ENCODE peak calls at places on chromosomes 12 and 14, in eight cellular contexts. P is lower lobe of right lung; D is cardiac fibroblast; H is heart left ventricle; C is upper lobe of right lung; T is astrocyte of the spinal cord; R is CD4-positive, CD25-positive, alpha-beta regulatory T cell; Q is HFF-Myc. I is an unnamed sample.

GRCh38 chr12:29301114-29301513 is 79.9 kb downstream of the ERGIC2 start:
- DNase-seq in P (no peak), D (no peak), H (no peak), C (no peak), T (no peak), R (no peak), Q (no peak), I (no peak)

GRCh38 chr12:113445544-113446176 is 23.5 kb downstream of the SDSL start:
- DNase-seq in P (no peak), D (peak; percentile 18), H (no peak), C (no peak), T (no peak), R (peak; percentile 42), Q (no peak), I (no peak)

GRCh38 chr12:3998968-3999792 is 126.0 kb upstream of the PARP11 start:
- DNase-seq in P (peak; percentile 72), D (no peak), H (no peak), C (no peak), T (no peak), R (no peak), Q (no peak), I (no peak)

GRCh38 chr14:99077844-99078236 is 194.2 kb downstream of the BCL11B start:
- DNase-seq in P (no peak), D (no peak), H (no peak), C (no peak), T (no peak), R (no peak), Q (no peak), I (no peak)

GRCh38 chr14:50085570-50086315 is 30.6 kb downstream of the VCPKMT start:
- DNase-seq in P (no peak), D (peak; percentile 21), H (no peak), C (no peak), T (peak; percentile 50), R (peak; percentile 53), Q (no peak), I (peak; percentile 59)

GRCh38 chr14:100711493-100711892 is 15.2 kb upstream of the DLK1 start:
- DNase-seq in P (no peak), D (peak; percentile 10), H (no peak), C (no peak), T (no peak), R (no peak), Q (no peak), I (no peak)

GRCh38 chr12:114240288-114240687 is 165.7 kb downstream of the TBX5 start:
- DNase-seq in P (no peak), D (no peak), H (no peak), C (no peak), T (no peak), R (no peak), Q (no peak), I (no peak)

GRCh38 chr14:66511849-66512248 is 3.9 kb downstream of the GPHN start:
- DNase-seq in P (no peak), D (no peak), H (no peak), C (no peak), T (no peak), R (peak; percentile 60), Q (no peak), I (no peak)

GRCh38 chr12:5267603-5268423 is 164.1 kb upstream of the NTF3 start:
- DNase-seq in P (no peak), D (no peak), H (no peak), C (no peak), T (peak; percentile 15), R (no peak), Q (no peak), I (no peak)

GRCh38 chr12:103470664-103471063 is 25.1 kb downstream of the C12orf42 start:
- DNase-seq in P (no peak), D (no peak), H (no peak), C (no peak), T (no peak), R (no peak), Q (no peak), I (no peak)

GRCh38 chr12:1091350-1091749 is 100.3 kb downstream of the ERC1 start:
- DNase-seq in P (no peak), D (no peak), H (no peak), C (no peak), T (no peak), R (no peak), Q (no peak), I (no peak)

GRCh38 chr12:123000578-123000977 is 20.1 kb downstream of the ARL6IP4 start:
- DNase-seq in P (no peak), D (no peak), H (peak; percentile 23), C (no peak), T (no peak), R (no peak), Q (no peak), I (no peak)

DNA sequence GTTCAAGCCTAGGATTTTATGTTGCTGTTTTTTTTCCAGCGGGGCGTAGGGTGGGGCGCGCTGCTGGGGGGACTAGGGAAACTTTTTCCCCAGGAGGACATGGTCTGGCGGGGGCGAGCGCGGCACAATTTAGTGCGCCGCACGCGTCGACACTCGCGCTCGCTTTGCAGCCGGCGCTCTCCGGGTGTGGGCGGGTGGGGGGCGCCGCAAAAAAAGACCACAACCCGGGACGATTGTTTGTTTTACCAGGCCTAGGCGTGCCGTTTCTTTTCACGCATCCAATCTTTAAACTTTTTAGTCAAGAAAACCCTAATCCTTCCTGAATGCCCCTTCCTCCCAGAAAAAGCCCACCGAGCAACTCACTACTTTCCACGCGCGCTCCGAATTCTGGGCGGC is 865 bp upstream of the ZFP36L1 start:
- DNase-seq in P (no peak), D (no peak), H (no peak), C (peak; percentile 79), T (no peak), R (peak; percentile 68), Q (no peak), I (no peak)
- H3K4me3 ChIP-seq in P (peak overlapping the region; percentile 86), D (peak overlapping the region; percentile 64), H (peak overlapping the region; percentile 70), C (peak overlapping the region; percentile 97), T (peak overlapping the region; percentile 96), R (peak overlapping the region; percentile 94), Q (peak overlapping the region; percentile 95), I (peak overlapping the region; percentile 99)

GRCh38 chr14:37598085-37598972 is 2.9 kb downstream of the TTC6 start:
- DNase-seq in P (peak; percentile 81), D (no peak), H (no peak), C (peak; percentile 90), T (no peak), R (peak; percentile 41), Q (no peak), I (no peak)
- H3K4me3 ChIP-seq in P (peak overlapping the region; percentile 51), D (no peak overlapping the region), H (no peak overlapping the region), C (peak overlapping the region; percentile 46), T (no peak overlapping the region), R (no peak overlapping the region), Q (peak overlapping the region; percentile 16), I (no peak overlapping the region)

GRCh38 chr12:118355838-118356237 is 16.9 kb downstream of the TAOK3 start:
- DNase-seq in P (no peak), D (no peak), H (no peak), C (no peak), T (no peak), R (no peak), Q (no peak), I (no peak)
- H3K4me3 ChIP-seq in P (no peak overlapping the region), D (no peak overlapping the region), H (no peak overlapping the region), C (no peak overlapping the region), T (no peak overlapping the region), R (peak overlapping the region; percentile 26), Q (no peak overlapping the region), I (no peak overlapping the region)

DNA sequence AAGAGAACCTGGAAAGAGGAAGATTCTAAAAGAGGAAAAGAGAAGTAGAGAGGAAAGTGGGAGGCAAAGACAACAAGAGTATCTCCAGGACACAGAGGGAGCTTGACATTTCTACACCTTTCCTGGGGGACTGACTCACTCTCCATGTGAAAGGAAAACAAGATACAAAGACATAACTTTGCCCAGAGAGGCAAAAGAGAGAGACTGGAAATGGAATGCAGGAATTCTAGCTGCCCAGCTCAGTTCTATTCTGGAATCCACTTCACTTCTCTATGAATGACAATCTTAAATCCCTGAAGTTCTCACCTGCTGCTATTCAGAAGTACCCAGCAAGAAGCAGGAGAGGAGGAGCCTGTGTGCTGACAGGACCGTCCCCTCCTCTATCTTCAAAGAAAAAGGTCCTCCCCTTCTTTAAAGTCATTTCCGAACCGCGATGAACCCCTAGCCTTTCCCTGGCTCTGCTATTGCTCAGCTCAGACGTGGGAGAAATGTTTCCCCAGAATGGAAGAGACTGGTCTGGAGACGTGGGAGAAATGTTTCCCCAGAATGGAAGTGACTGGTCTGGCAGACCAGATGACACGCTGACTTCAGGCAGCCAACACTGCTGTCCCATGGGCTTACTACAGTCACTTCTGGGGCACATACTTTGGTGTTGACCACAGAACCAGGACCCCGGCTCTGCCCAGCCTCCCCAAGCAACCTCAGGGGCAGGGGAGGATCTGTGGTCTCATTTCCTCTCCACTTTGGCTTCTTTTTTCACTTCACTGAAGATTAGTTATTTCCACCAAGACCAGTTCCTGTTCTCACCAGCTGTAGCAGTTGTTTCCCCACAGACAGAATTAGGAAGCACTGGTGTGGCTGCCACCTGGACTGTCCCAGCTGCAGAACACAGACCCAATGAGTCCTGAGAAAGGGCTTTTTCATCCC is 8.3 kb downstream of the FMNL3 start:
- DNase-seq in P (no peak), D (peak; percentile 57), H (peak; percentile 66), C (peak; percentile 71), T (peak; percentile 67), R (peak; percentile 68), Q (no peak), I (no peak)
- H3K4me3 ChIP-seq in P (peak overlapping the region; percentile 28), D (peak overlapping the region; percentile 17), H (no peak overlapping the region), C (peak overlapping the region; percentile 9), T (peak overlapping the region; percentile 1), R (peak overlapping the region; percentile 70), Q (no peak overlapping the region), I (peak overlapping the region; percentile 30)

GRCh38 chr14:60485057-60485599 is 735 bp downstream of the C14orf39 start:
- DNase-seq in P (no peak), D (no peak), H (no peak), C (no peak), T (no peak), R (no peak), Q (no peak), I (no peak)
- H3K4me3 ChIP-seq in P (no peak overlapping the region), D (no peak overlapping the region), H (peak overlapping the region; percentile 24), C (no peak overlapping the region), T (peak overlapping the region; percentile 52), R (no peak overlapping the region), Q (no peak overlapping the region), I (peak overlapping the region; percentile 70)

DNA sequence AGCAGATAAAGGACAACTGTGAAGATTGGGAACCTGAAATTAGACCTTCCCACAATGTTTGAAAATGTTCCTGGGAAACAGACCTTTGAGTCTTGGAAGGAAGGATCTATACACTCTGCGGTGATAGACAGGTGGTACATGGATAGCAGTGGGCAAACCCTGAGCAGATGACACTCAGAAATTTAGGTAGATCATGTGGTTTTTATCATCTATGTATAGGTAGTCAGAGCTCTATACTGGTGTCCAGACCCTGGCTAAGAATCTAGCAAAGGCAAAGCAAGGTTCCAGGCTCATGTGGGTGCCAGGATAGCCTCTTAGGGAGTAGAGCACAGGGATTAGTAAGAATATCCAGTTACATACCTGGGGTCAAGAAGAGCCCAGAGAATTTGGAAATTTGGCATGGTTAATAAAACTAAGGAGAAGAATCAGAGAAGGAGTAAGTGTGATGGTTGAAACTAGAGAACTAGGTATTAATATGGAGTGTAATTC is 331.2 kb upstream of the FBXO33 start:
- DNase-seq in P (no peak), D (no peak), H (no peak), C (no peak), T (no peak), R (no peak), Q (no peak), I (no peak)
- H3K4me3 ChIP-seq in P (no peak overlapping the region), D (no peak overlapping the region), H (no peak overlapping the region), C (no peak overlapping the region), T (no peak overlapping the region), R (no peak overlapping the region), Q (no peak overlapping the region), I (no peak overlapping the region)